ENCODE peak calls at places on chromosomes 5 and 9, in seven cellular contexts. I is A549; Z is left ventricle myocardium inferior; T is left lung; J is CD4-positive, CD25-positive, alpha-beta regulatory T cell; V is heart left ventricle; G is ovary. E is an unnamed sample. For H3K9me3, the result is how much of the 10 kb centered on the place peaks cover.

GRCh38 chr5:59445741-59446140 is 447.8 kb downstream of the PDE4D start:
- DNase-seq in I (no peak), Z (no peak), T (no peak), J (no peak), V (no peak), G (no peak), E (no peak)

GRCh38 chr5:11897831-11898230 is 6.4 kb downstream of the CTNND2 start:
- DNase-seq in I (no peak), Z (no peak), T (no peak), J (no peak), V (no peak), G (no peak), E (no peak)

GRCh38 chr9:3887121-3887797 is 361.5 kb upstream of the RFX3 start:
- DNase-seq in I (no peak), Z (no peak), T (no peak), J (no peak), V (no peak), G (no peak), E (no peak)

GRCh38 chr5:58040851-58041250 is 419.0 kb downstream of the PLK2 start:
- DNase-seq in I (no peak), Z (no peak), T (no peak), J (no peak), V (no peak), G (no peak), E (no peak)

GRCh38 chr9:85258823-85259370 is 482.9 kb downstream of the AGTPBP1 start:
- DNase-seq in I (peak), Z (peak), T (no peak), J (no peak), V (peak), G (no peak), E (no peak)

GRCh38 chr5:67493676-67494075 is 297.1 kb upstream of the CD180 start:
- DNase-seq in I (no peak), Z (peak), T (no peak), J (no peak), V (peak), G (no peak), E (no peak)

GRCh38 chr5:141799507-141800167 is 78.6 kb downstream of the PCDH1 start:
- DNase-seq in I (no peak), Z (no peak), T (no peak), J (no peak), V (no peak), G (no peak), E (no peak)

GRCh38 chr5:34022131-34022705 is 14.4 kb upstream of the AMACR start:
- DNase-seq in I (no peak), Z (no peak), T (no peak), J (no peak), V (no peak), G (no peak), E (no peak)

GRCh38 chr5:107655836-107656235 is 14.9 kb downstream of the EFNA5 start:
- DNase-seq in I (no peak), Z (no peak), T (no peak), J (no peak), V (no peak), G (no peak), E (no peak)

GRCh38 chr9:3525088-3525835 is 539 bp downstream of the RFX3 start:
- DNase-seq in I (no peak), Z (peak), T (peak), J (no peak), V (no peak), G (peak), E (no peak)

GRCh38 chr5:43941806-43942205 is 338.8 kb downstream of the NNT start:
- DNase-seq in I (no peak), Z (no peak), T (no peak), J (no peak), V (no peak), G (no peak), E (no peak)

DNA sequence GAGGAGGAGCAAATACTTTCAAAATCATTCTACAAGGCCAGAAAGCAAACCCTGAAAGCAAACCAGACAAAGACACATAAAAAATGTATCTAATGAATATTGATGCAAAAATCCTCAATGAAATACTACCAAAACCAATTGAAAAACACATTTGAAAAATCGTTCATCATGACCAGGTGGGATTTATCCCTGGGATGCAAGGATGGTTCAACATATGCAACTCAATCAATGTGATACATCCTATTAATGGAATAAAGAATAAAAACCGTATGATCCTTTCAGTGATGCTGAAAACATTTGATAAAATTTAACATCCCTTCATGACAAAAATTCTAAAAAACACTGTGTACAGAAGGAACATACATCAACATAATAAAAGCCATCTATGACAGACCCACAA is 337.6 kb downstream of the NNT start:
- DNase-seq in I (no peak), Z (no peak), T (no peak), J (no peak), V (no peak), G (no peak), E (no peak)
- H3K9me3 ChIP-seq in I (under half), Z (under half), T (under half), J (under half), V (under half), G (under half), E (under half)

DNA sequence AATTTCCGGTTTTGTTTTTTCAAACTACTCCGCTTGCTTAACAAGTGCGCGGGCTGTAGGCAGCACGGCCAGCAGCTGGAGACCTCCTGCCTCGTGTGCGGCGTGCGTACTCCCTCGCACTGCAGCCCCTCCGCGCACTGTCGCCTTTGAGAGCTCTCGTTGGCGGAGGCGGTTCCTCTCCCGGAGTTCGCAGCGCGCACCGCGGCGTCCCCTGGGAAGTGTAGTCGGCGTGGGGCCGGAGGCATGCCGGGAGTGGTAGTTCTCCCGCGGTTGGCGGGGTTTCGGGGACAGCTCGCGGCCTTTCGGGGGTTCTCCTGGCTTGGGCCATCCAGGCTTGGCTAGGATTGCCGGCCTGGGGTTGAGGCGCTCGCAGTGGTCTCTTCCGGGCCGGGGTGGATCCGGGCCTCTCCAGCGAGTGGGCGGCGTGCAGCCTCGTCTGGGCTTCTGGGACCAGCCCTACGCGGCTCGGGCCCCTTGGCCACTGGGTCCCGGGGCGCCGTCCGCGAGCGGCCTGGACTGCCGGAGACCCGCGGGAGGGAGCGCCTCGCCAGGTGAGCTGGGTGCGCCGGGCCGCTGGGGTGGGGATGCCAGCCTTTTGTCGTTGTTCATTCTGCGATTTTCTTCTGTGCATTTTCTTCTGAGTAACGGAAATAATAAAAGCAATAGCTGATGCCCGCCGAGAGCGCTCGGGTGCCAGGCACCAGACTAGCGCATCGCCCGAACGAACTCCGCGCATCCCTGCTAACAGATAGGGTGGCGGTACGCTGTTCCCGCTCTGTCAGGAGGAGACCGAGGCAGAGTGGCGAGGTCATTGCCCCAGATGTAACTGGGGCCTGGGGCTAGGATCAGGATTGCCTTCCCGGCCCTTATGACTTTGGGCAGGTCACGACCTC is at the start of gene ZNF354C:
- DNase-seq in I (peak), Z (peak), T (peak), J (peak), V (peak), G (peak), E (peak)
- H3K9me3 ChIP-seq in I (under half), Z (under half), T (under half), J (under half), V (under half), G (under half), E (under half)

GRCh38 chr9:96762562-96762961 is 15.3 kb downstream of the ZNF510 start:
- DNase-seq in I (no peak), Z (no peak), T (no peak), J (no peak), V (no peak), G (no peak), E (no peak)
- H3K9me3 ChIP-seq in I (half or more), Z (half or more), T (under half), J (half or more), V (half or more), G (under half), E (half or more)

GRCh38 chr5:127650022-127650421 is 1.1 kb downstream of the CTXN3 start:
- DNase-seq in I (no peak), Z (no peak), T (no peak), J (no peak), V (no peak), G (peak), E (no peak)
- H3K9me3 ChIP-seq in I (under half), Z (under half), T (under half), J (under half), V (under half), G (under half), E (under half)

GRCh38 chr5:76845890-76846289 is 3.9 kb upstream of the S100Z start:
- DNase-seq in I (no peak), Z (no peak), T (no peak), J (no peak), V (no peak), G (no peak), E (no peak)
- H3K9me3 ChIP-seq in I (under half), Z (under half), T (under half), J (under half), V (under half), G (under half), E (under half)

GRCh38 chr5:53856491-53856890 is 296.1 kb downstream of the NDUFS4 start:
- DNase-seq in I (no peak), Z (no peak), T (no peak), J (no peak), V (no peak), G (no peak), E (no peak)
- H3K9me3 ChIP-seq in I (under half), Z (under half), T (under half), J (under half), V (under half), G (under half), E (under half)

DNA sequence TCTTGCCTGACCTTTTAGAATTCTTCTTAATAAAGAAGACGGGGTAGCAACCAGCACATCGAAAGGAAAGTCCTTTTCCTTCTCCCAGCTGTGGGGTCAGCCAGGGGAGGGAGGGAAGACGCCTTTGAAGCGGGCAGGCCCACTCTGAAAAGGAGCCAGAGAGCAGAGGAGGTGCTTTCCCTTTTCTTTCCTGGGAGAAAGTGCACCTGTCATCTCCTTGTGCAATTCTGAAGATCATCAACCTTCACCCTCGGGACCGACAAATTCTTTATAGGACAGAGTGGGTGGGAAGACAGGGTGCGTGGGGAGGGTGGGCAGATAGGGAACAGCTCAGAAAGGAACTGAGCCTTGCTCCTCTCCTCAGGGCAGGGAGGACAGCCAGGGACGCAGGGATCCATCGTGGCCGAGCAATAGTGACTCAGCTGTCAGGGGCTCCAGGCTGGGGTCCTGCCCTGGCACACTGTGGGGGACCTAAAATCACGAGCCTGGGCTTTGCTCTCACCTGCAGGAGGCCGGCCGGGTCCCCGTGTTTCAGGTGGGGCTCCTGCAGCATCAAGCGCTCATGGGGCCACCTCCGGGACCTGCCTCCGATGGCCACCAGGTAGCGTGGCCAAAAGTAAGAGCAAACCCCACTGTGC is 141.0 kb downstream of the OLFM1 start:
- DNase-seq in I (no peak), Z (peak), T (peak), J (no peak), V (no peak), G (no peak), E (peak)
- H3K9me3 ChIP-seq in I (under half), Z (under half), T (under half), J (under half), V (under half), G (under half), E (under half)

DNA sequence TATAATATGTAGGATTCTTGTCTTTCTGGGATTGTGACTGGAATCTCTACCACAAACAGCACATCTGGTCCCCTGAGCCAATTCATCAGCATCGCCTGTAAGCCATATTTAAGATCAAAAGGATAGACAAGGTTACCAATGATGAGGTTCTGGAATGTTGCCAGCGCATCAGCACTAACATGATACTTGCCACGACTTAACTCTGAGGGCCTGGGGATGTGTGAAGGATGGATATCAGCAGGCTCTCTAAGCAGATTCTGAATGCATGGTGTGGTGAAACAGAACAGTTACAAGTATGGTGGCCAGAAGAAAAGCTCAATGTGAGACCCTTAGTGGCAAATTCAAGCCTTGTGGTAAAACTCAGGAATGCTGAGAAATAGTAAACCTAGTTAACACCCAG is 143.0 kb downstream of the XRCC4 start:
- DNase-seq in I (no peak), Z (no peak), T (no peak), J (no peak), V (no peak), G (no peak), E (no peak)
- H3K9me3 ChIP-seq in I (under half), Z (under half), T (under half), J (under half), V (under half), G (under half), E (under half)

E was measured in T-helper 17 cell.